ENCODE peak calls at places on chromosomes 12 and 14, in six cellular contexts. N, D, I, S, K and J are unnamed samples.

GRCh38 chr12:124420972-124421674 is 126.2 kb downstream of the RFLNA start:
- DNase-seq in S (peak; percentile 77), I (no peak), N (no peak), K (no peak), D (peak; percentile 52), J (no peak)

GRCh38 chr12:90593596-90594290 is 361.2 kb downstream of the CCER1 start:
- DNase-seq in K (no peak), D (no peak), N (no peak), I (peak; percentile 2), S (no peak), J (no peak)

GRCh38 chr12:130829391-130830245 is 9.4 kb downstream of the STX2 start:
- DNase-seq in N (no peak), D (no peak), I (no peak), S (no peak), K (no peak), J (no peak)

GRCh38 chr12:37547611-37548010 is 769.0 kb upstream of the ALG10B start:
- DNase-seq in N (no peak), D (no peak), K (no peak), I (no peak), S (no peak), J (no peak)

GRCh38 chr12:56223571-56224101 is 506 bp upstream of the NABP2 start:
- DNase-seq in S (no peak), I (no peak), D (no peak), K (no peak), N (no peak), J (no peak)

GRCh38 chr12:74790958-74791357 is 253.3 kb downstream of the ATXN7L3B start:
- DNase-seq in D (no peak), K (no peak), I (no peak), S (no peak), N (no peak), J (no peak)

GRCh38 chr12:52847335-52848102 is 1.3 kb downstream of the KRT78 start:
- DNase-seq in N (no peak), K (no peak), S (no peak), I (no peak), D (no peak), J (no peak)

GRCh38 chr14:54591461-54592245 is 24.7 kb downstream of the SAMD4A start:
- DNase-seq in N (no peak), I (no peak), D (no peak), S (no peak), K (no peak), J (no peak)

GRCh38 chr12:131828671-131829350 is 618 bp downstream of the MMP17 start:
- DNase-seq in K (no peak), S (peak; percentile 78), I (no peak), N (no peak), D (no peak), J (peak; percentile 24)

GRCh38 chr14:99077076-99077843 is 194.7 kb downstream of the BCL11B start:
- DNase-seq in N (no peak), I (no peak), S (no peak), K (no peak), D (no peak), J (no peak)

GRCh38 chr12:6333566-6333965 is 8.3 kb downstream of the TNFRSF1A start:
- DNase-seq in I (no peak), K (no peak), S (no peak), D (no peak), N (peak; percentile 47), J (no peak)

GRCh38 chr12:120181991-120182631 is 12.4 kb downstream of the GCN1 start:
- DNase-seq in K (no peak), S (no peak), D (no peak), N (no peak), I (peak; percentile 25), J (no peak)

GRCh38 chr12:70853326-70853725 is 67.2 kb downstream of the PTPRR start:
- DNase-seq in S (no peak), K (peak; percentile 57), I (peak; percentile 99), D (no peak), N (no peak), J (no peak)

GRCh38 chr12:86228656-86229055 is 27.5 kb downstream of the MGAT4C start:
- DNase-seq in N (no peak), S (no peak), K (no peak), D (no peak), I (no peak), J (no peak)

GRCh38 chr14:61751475-61751989 is 10.7 kb upstream of the SNAPC1 start:
- DNase-seq in S (no peak), D (no peak), N (no peak), K (no peak), I (no peak), J (no peak)

GRCh38 chr14:61747342-61747741 is 14.9 kb upstream of the SNAPC1 start:
- DNase-seq in I (peak; percentile 46), S (no peak), K (no peak), D (no peak), N (no peak), J (no peak)

GRCh38 chr14:61750708-61751474 is 11.3 kb upstream of the SNAPC1 start:
- DNase-seq in I (peak; percentile 71), K (peak; percentile 88), N (peak; percentile 71), D (peak; percentile 65), S (peak; percentile 90), J (peak; percentile 63)

GRCh38 chr14:61749867-61750266 is 12.4 kb upstream of the SNAPC1 start:
- DNase-seq in D (no peak), N (no peak), K (no peak), I (peak; percentile 13), S (no peak), J (no peak)

GRCh38 chr14:61749264-61749663 is 13.0 kb upstream of the SNAPC1 start:
- DNase-seq in K (no peak), N (no peak), D (no peak), S (no peak), I (peak; percentile 33), J (no peak)
- H3K27ac ChIP-seq in K (peak overlapping the region; percentile 54), N (no peak overlapping the region), D (no peak overlapping the region), S (no peak overlapping the region), I (no peak overlapping the region), J (no peak overlapping the region)

GRCh38 chr12:115176741-115177400 is 492.9 kb upstream of the TBX3 start:
- DNase-seq in S (no peak), I (no peak), K (no peak), N (no peak), D (no peak), J (no peak)

GRCh38 chr12:115177899-115178298 is 493.9 kb upstream of the TBX3 start:
- DNase-seq in N (no peak), K (no peak), D (no peak), I (no peak), S (no peak), J (no peak)

GRCh38 chr12:115174928-115175327 is 491.0 kb upstream of the TBX3 start:
- DNase-seq in S (no peak), N (no peak), I (no peak), D (no peak), K (no peak), J (no peak)

GRCh38 chr12:115166698-115167315 is 482.8 kb upstream of the TBX3 start:
- DNase-seq in N (no peak), S (no peak), K (no peak), I (peak; percentile 67), D (no peak), J (no peak)

DNA sequence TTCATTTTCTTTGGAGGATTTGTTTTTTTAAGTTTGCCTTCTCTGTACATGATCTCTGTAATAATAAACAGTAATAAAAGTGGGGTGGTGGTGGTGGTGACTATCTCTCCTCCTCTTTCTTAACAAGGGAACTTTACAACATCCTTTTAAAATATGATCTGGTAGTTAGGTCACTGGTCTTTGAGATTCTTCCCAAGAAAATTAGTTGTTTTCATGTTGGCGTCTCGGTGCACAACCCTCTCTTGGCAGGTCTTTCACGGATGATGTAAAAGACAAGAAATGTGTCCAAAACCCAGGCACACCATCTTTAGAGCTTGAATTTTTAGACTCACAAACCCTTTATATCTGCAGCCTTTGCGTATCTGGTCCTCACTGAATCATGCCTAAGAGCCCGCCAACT is 488.5 kb upstream of the TBX3 start:
- DNase-seq in K (no peak), I (peak; percentile 83), N (no peak), D (no peak), S (no peak), J (no peak)
- H3K27ac ChIP-seq in K (no peak overlapping the region), I (no peak overlapping the region), N (no peak overlapping the region), D (no peak overlapping the region), S (no peak overlapping the region), J (no peak overlapping the region)

GRCh38 chr14:64953661-64954060 is 11.1 kb upstream of the GPX2 start:
- DNase-seq in K (no peak), D (no peak), N (no peak), I (no peak), S (no peak), J (no peak)

GRCh38 chr14:64954491-64955240 is 12.1 kb upstream of the GPX2 start:
- DNase-seq in I (no peak), D (no peak), S (no peak), N (no peak), K (no peak), J (no peak)

GRCh38 chr14:64953310-64953654 is 10.7 kb upstream of the GPX2 start:
- DNase-seq in I (no peak), N (no peak), D (no peak), S (no peak), K (no peak), J (no peak)

GRCh38 chr14:64956697-64957412 is 14.3 kb upstream of the GPX2 start:
- DNase-seq in D (no peak), K (no peak), S (no peak), N (no peak), I (no peak), J (no peak)

DNA sequence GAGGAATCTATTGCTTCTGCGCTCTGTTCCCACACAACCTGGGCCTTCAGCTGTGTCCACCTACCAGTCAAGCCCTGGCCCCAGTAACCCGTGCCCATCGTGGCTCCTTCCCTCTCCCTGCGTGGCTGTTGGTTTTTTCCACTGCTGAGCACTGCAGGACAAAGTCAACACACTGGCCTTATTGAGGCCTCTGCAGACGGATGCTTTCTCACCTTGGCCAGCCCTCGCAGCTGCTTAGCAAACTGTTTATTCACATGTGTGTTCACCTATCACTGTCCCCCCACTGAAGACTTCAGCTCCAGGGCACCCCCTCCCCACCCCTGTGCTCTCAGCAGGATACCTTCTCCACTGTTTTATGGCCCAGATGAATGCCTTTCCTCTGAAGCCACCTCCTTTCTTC is 12.8 kb upstream of the GPX2 start:
- DNase-seq in I (no peak), S (no peak), D (no peak), N (no peak), K (no peak), J (no peak)
- H3K27ac ChIP-seq in I (no peak overlapping the region), S (no peak overlapping the region), D (no peak overlapping the region), N (no peak overlapping the region), K (no peak overlapping the region), J (no peak overlapping the region)

DNA sequence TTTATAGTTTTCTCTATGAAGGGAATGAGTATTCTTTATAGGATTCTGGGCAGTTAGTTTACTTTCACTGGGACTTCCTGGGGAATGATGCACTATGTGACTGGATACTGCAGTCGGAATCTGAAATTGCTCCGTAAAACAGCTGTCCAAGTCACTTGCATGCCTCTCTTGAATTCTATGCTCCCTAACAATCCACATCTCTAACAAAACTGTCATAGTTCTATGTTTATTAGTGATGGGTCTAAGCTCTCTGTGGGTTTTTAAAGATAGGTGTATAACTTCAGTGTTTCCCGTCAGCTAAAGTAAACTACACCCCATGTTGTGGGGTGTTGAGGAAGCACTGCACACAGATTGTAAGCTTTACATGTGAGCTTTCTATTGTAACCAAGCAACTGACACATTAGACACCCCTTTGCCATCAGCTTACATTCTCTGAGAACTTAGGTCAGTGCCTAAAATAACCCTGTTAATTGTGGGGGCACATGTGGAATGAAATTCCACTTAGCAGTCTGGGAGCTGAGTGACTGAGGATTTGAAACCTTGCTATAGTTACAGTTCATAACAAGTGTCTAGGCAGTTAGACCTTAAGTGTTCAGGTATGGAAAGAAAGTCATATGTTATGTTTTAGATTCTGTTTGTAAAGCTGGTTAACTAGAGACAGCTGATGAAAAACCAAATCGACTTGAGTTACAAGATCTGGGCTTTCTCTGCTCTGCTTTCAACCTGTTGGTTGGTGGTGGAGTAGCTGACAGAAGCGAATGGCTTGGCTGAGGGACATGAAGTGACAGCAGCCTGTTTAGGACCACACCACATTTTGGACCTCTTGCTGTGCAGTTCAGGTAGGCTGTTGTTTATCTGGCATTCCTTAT is 165.7 kb downstream of the AKAP6 start:
- DNase-seq in N (no peak), D (no peak), I (no peak), K (no peak), S (no peak), J (no peak)
- H3K27ac ChIP-seq in N (no peak overlapping the region), D (peak overlapping the region; percentile 72), I (peak overlapping the region; percentile 9), K (peak overlapping the region; percentile 59), S (no peak overlapping the region), J (no peak overlapping the region)